ENCODE peak calls at places on chromosomes 5 and 9, in four cellular contexts. C is pancreas, D is IMR-90, L is lung. M is an unnamed sample.

GRCh38 chr9:16344343-16344742 is 526.1 kb downstream of the BNC2 start:
- DNase-seq in C (no peak), D (peak), L (no peak), M (no peak)

GRCh38 chr5:65663804-65664521 is 39.1 kb downstream of the SHLD3 start:
- DNase-seq in D (peak), C (no peak), L (no peak), M (no peak)

GRCh38 chr9:112121633-112122032 is 53.5 kb downstream of the SUSD1 start:
- DNase-seq in D (no peak), L (no peak), C (no peak), M (no peak)

GRCh38 chr5:100970646-100971045 is 67.6 kb upstream of the ST8SIA4 start:
- DNase-seq in D (no peak), C (no peak), L (no peak), M (no peak)

GRCh38 chr5:143352691-143353090 is 50.8 kb downstream of the NR3C1 start:
- DNase-seq in D (no peak), L (no peak), C (no peak), M (no peak)

GRCh38 chr5:33315170-33315569 is 125.6 kb upstream of the TARS1 start:
- DNase-seq in D (peak), L (no peak), C (no peak), M (no peak)

GRCh38 chr9:36148652-36149051 is 12.1 kb downstream of the GLIPR2 start:
- DNase-seq in C (peak), D (peak), L (peak), M (peak)

GRCh38 chr9:126523621-126524111 is 90.1 kb upstream of the LMX1B start:
- DNase-seq in C (no peak), D (no peak), L (no peak), M (no peak)

GRCh38 chr9:99103909-99104458 is 929 bp upstream of the TGFBR1 start:
- DNase-seq in C (peak), L (peak), D (peak), M (no peak)

GRCh38 chr5:89936576-89936975 is 473.0 kb downstream of the CETN3 start:
- DNase-seq in L (no peak), D (no peak), C (no peak), M (no peak)

GRCh38 chr5:98474802-98475201 is 298.7 kb upstream of the RGMB start:
- DNase-seq in D (no peak), C (no peak), L (no peak), M (no peak)

GRCh38 chr5:38831909-38832308 is 13.9 kb upstream of the OSMR start:
- DNase-seq in C (no peak), D (peak), L (no peak), M (peak)

GRCh38 chr9:114588671-114589526 is 1.3 kb downstream of the ATP6V1G1 start:
- DNase-seq in C (no peak), L (no peak), D (peak), M (no peak)

GRCh38 chr9:127058645-127059021 is 63.8 kb downstream of the ANGPTL2 start:
- DNase-seq in C (no peak), L (no peak), D (peak), M (no peak)

GRCh38 chr5:145203193-145203592 is 631.9 kb downstream of the PRELID2 start:
- DNase-seq in L (no peak), C (no peak), D (peak), M (no peak)

GRCh38 chr5:35436441-35437057 is 181.1 kb upstream of the SPEF2 start:
- DNase-seq in C (no peak), D (peak), L (no peak), M (no peak)

GRCh38 chr5:117943120-117943519 is 1045.2 kb downstream of the DTWD2 start:
- DNase-seq in C (no peak), L (no peak), D (no peak), M (no peak)

GRCh38 chr5:8756498-8757084 is 789.3 kb downstream of the SEMA5A start:
- DNase-seq in L (no peak), C (no peak), D (peak), M (peak)

GRCh38 chr9:73219985-73220626 is 68.4 kb downstream of the ANXA1 start:
- DNase-seq in D (peak), C (no peak), L (no peak), M (peak)

GRCh38 chr9:118538981-118539380 is 830.3 kb downstream of the BRINP1 start:
- DNase-seq in C (no peak), L (no peak), D (no peak), M (no peak)

GRCh38 chr5:19986036-19986619 is 1.9 kb downstream of the CDH18 start:
- DNase-seq in D (no peak), C (no peak), L (no peak), M (no peak)

GRCh38 chr5:1512541-1513291 is 11.0 kb downstream of the LPCAT1 start:
- DNase-seq in L (peak), D (no peak), C (no peak), M (no peak)

GRCh38 chr9:114820776-114821501 is 15.1 kb upstream of the TNFSF15 start:
- DNase-seq in L (no peak), C (no peak), D (peak), M (peak)

GRCh38 chr9:132486706-132487350 is 76.8 kb downstream of the CFAP77 start:
- DNase-seq in D (no peak), L (no peak), C (no peak), M (no peak)

GRCh38 chr9:73437758-73438157 is 286.1 kb downstream of the ANXA1 start:
- DNase-seq in L (no peak), C (no peak), D (no peak), M (peak)

GRCh38 chr5:136011427-136012001 is 17.3 kb upstream of the TGFBI start:
- DNase-seq in D (peak), C (no peak), L (no peak), M (no peak)

GRCh38 chr9:112112941-112113399 is 62.1 kb downstream of the SUSD1 start:
- DNase-seq in C (peak), L (peak), D (no peak), M (no peak)

GRCh38 chr5:64340293-64340692 is 165.5 kb upstream of the RGS7BP start:
- DNase-seq in C (no peak), D (no peak), L (no peak), M (no peak)

GRCh38 chr9:99565203-99565602 is 256.5 kb upstream of the NR4A3 start:
- DNase-seq in D (no peak), C (no peak), L (no peak), M (no peak)

GRCh38 chr5:120239076-120239475 is 225.0 kb upstream of the PRR16 start:
- DNase-seq in D (no peak), C (no peak), L (no peak), M (no peak)

GRCh38 chr5:57072218-57072892 is 101.5 kb upstream of the GPBP1 start:
- DNase-seq in D (no peak), C (no peak), L (no peak), M (peak)

GRCh38 chr5:3605298-3606010 is 9.8 kb downstream of the IRX1 start:
- DNase-seq in C (no peak), L (no peak), D (no peak), M (no peak)

GRCh38 chr9:89996717-89997116 is 391.9 kb downstream of the GADD45G start:
- DNase-seq in D (no peak), L (no peak), C (no peak), M (no peak)

DNA sequence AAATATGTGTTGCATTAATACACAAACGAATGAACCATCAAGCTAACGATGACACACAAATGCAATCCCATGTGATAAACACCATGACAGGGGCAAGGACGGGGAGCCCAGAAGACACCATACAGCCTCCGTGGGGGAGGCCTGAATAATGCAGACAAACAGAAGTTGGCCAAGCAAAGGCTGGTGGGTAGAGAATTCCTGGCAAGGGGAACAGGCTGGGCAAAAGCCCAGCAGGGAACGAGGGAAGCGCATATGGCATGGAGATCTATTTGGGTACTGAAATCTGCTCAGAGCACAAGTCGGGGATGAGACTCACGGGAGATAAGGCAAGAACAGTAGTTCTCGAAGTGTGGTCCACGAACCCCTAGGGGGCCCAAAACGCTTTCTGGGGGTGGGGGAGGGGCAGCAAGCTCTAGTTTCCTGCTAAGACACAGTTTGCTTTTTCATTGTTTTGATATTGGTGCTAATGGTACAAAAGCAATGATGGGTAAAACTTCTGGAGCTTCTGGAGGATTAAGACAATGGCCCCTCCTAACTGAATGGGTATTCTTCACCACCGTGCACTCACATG is 42.9 kb upstream of the FBXW11 start:
- DNase-seq in C (no peak), L (no peak), D (no peak), M (no peak)
- TF ChIP-seq CTCF in C (no peak), L (no peak), D (no peak), M (no peak)

DNA sequence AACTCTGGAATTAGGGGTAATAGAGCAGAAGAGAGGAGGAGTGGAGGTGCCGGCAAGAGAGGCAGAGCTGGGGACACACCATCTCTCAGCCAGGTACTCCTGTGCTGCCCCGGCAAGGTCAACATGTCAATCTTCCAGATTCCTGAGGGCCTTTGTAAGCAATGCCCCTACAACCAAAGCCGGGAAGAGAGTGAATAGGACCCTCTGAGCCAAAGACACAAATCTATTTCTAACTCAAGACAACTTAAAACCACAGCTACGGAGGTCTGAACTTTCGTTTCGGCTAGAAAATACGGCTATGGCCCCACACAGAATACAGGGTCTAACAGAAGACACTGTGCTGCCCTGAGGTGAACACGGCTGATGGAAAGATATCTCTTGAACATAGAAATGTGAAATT is 66.6 kb downstream of the SERINC5 start:
- DNase-seq in D (no peak), C (no peak), L (no peak), M (no peak)
- H3K4me3 ChIP-seq in D (no peak), C (no peak), L (no peak), M (no peak)

DNA sequence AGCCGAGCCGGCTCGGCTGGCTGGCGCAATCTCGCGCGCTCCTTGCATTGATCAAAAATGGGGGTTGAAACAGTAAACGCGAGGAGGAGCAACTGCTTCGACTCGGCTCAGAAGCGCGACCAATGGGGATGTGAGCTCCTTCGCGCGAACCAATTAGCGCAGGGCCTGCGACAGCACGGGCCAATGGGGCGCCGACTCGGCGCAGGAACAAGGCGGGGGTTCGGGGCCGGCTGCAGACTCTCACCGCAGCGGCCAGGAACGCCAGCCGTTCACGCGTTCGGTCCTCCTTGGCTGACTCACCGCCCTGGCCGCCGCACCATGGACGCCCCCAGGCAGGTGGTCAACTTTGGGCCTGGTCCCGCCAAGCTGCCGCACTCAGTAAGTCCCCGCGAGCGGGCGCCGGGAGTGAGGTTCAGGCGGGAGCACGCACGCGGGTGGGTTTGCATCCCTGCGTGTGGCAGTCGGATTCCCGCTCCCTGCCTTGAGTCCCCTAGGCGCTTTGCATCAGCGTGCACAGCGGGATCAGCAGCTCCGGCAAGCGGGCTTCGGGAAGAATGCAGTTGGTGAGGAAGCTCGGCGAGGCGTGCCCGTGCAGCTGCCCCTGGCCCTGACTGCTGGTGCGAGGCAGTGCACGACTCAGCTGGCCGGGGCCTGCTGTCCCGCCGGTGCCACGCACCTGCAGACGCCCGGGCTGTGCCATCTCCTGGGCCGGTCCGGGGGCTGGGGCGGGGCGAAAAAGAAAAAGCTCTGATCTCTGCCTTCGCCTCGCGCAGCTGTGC is at the start of gene PSAT1:
- DNase-seq in D (peak), C (peak), L (peak), M (peak)
- TF ChIP-seq CTCF in D (peak), C (no peak), L (no peak), M (no peak)

GRCh38 chr5:141260458-141261237 is 15.5 kb downstream of the PCDHB15 start:
- DNase-seq in D (peak), C (no peak), L (no peak), M (no peak)
- H3K4me3 ChIP-seq in D (no peak), C (no peak), L (no peak), M (no peak)

GRCh38 chr5:157197088-157197487 is 16.4 kb downstream of the ITK start:
- DNase-seq in D (no peak), L (no peak), C (no peak), M (no peak)
- TF ChIP-seq CTCF in D (no peak), L (no peak), C (no peak), M (no peak)

GRCh38 chr9:70419546-70420266 is 5.2 kb upstream of the KLF9 start:
- DNase-seq in L (peak), C (peak), D (peak), M (no peak)

GRCh38 chr9:70422371-70423043 is 8.1 kb upstream of the KLF9 start:
- DNase-seq in C (no peak), D (no peak), L (no peak), M (no peak)

GRCh38 chr9:70421272-70422180 is 7.1 kb upstream of the KLF9 start:
- DNase-seq in C (peak), L (no peak), D (peak), M (no peak)

GRCh38 chr9:70420267-70421019 is 6.0 kb upstream of the KLF9 start:
- DNase-seq in C (peak), D (peak), L (peak), M (no peak)

GRCh38 chr9:70421020-70421271 is 6.5 kb upstream of the KLF9 start:
- DNase-seq in D (no peak), C (no peak), L (no peak), M (no peak)
- H3K4me3 ChIP-seq in D (no peak), C (no peak), L (no peak), M (peak)